ENCODE peak calls at places on chromosome 4, in four cellular contexts. A, P, D and Y are unnamed samples.

GRCh38 chr4:21986312-21986711 is 37.7 kb upstream of the KCNIP4 start:
- DNase-seq in P (no peak), D (no peak), A (no peak), Y (no peak)

GRCh38 chr4:73952352-73952751 is 29.5 kb downstream of the PF4 start:
- DNase-seq in P (no peak), A (no peak), D (no peak), Y (no peak)

GRCh38 chr4:1200425-1201035 is 28.1 kb upstream of the SPON2 start:
- DNase-seq in D (no peak), P (no peak), A (no peak), Y (no peak)

GRCh38 chr4:14726441-14727405 is 275.6 kb upstream of the CPEB2 start:
- DNase-seq in A (no peak), D (no peak), P (no peak), Y (no peak)

GRCh38 chr4:24896056-24896455 is 16.8 kb downstream of the CCDC149 start:
- DNase-seq in P (no peak), A (no peak), D (no peak), Y (no peak)

GRCh38 chr4:145878501-145879435 is 59.9 kb downstream of the ZNF827 start:
- DNase-seq in D (no peak), A (no peak), P (no peak), Y (no peak)

GRCh38 chr4:139509727-139510410 is 46.1 kb downstream of the SETD7 start:
- DNase-seq in A (peak; percentile 53), D (no peak), P (no peak), Y (no peak)

GRCh38 chr4:87251104-87251503 is 30.7 kb upstream of the KLHL8 start:
- DNase-seq in A (no peak), P (no peak), D (no peak), Y (no peak)

GRCh38 chr4:22877653-22878052 is 184.9 kb downstream of the GBA3 start:
- DNase-seq in D (no peak), P (no peak), A (no peak), Y (no peak)

GRCh38 chr4:6592804-6593563 is 18.0 kb downstream of the MAN2B2 start:
- DNase-seq in P (no peak), A (no peak), D (no peak), Y (no peak)

GRCh38 chr4:98482847-98483806 is 175.3 kb downstream of the TSPAN5 start:
- DNase-seq in A (peak; percentile 5), P (no peak), D (peak; percentile 56), Y (no peak)

GRCh38 chr4:156638332-156638731 is 333.3 kb downstream of the PDGFC start:
- DNase-seq in P (no peak), D (no peak), A (no peak), Y (no peak)

GRCh38 chr4:141455651-141456050 is 180.7 kb upstream of the IL15 start:
- DNase-seq in A (no peak), P (no peak), D (no peak), Y (no peak)

GRCh38 chr4:175705407-175705806 is 106.7 kb downstream of the GPM6A start:
- DNase-seq in A (no peak), D (no peak), P (no peak), Y (peak; percentile 2)

GRCh38 chr4:41505161-41505653 is 32.8 kb upstream of the LIMCH1 start:
- DNase-seq in P (no peak), A (no peak), D (no peak), Y (no peak)

GRCh38 chr4:170581322-170581721 is 491.6 kb upstream of the AADAT start:
- DNase-seq in P (peak; percentile 2), D (no peak), A (no peak), Y (no peak)

GRCh38 chr4:8035371-8035780 is 95.7 kb upstream of the AFAP1 start:
- DNase-seq in A (no peak), D (no peak), P (no peak), Y (no peak)

GRCh38 chr4:168723020-168723419 is 226.2 kb downstream of the PALLD start:
- DNase-seq in P (no peak), D (no peak), A (no peak), Y (no peak)

GRCh38 chr4:128596844-128597243 is 212.7 kb upstream of the JADE1 start:
- DNase-seq in D (no peak), P (no peak), A (peak; percentile 20), Y (no peak)

GRCh38 chr4:145012841-145013240 is 85.2 kb downstream of the ANAPC10 start:
- DNase-seq in P (no peak), A (peak; percentile 10), D (no peak), Y (no peak)

GRCh38 chr4:176226736-176227135 is 31.4 kb upstream of the SPATA4 start:
- DNase-seq in A (no peak), P (no peak), D (no peak), Y (no peak)

GRCh38 chr4:93740890-93741289 is 87.7 kb upstream of the ATOH1 start:
- DNase-seq in A (no peak), D (no peak), P (no peak), Y (no peak)

GRCh38 chr4:3834186-3834920 is 68.2 kb downstream of the ADRA2C start:
- DNase-seq in A (no peak), D (no peak), P (no peak), Y (no peak)
- TF ChIP-seq SUZ12 in A (no peak), D (no peak), P (no peak), Y (no peak)

GRCh38 chr4:67566335-67566734 is 7.8 kb downstream of the STAP1 start:
- DNase-seq in P (no peak), A (no peak), D (no peak), Y (no peak)

GRCh38 chr4:67570537-67570936 is 12.0 kb downstream of the STAP1 start:
- DNase-seq in A (no peak), P (no peak), D (no peak), Y (no peak)

GRCh38 chr4:67568820-67569219 is 10.3 kb downstream of the STAP1 start:
- DNase-seq in A (no peak), D (no peak), P (no peak), Y (no peak)

DNA sequence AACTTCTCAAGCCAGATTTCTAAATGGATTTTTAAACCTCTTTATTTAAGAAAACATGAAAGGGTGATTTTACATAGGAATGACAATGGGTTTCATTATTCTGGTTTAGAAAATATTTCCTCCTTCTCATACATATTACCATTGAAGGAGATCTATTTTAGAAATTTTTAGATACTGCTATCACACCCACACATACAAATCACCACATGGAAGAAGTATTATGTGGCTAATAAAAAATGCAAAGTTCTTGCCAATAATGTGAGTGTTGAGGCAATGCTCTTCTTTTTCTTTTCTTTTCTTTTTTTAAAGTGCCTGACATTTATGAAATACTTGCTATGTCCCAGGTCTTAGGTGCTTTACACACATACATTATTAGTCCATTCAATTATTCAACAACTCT is 6.8 kb downstream of the STAP1 start:
- DNase-seq in P (no peak), A (no peak), D (no peak), Y (no peak)
- TF ChIP-seq YY1 in P (no peak), A (no peak), D (no peak), Y (no peak)

GRCh38 chr4:78863254-78863869 is 75.9 kb downstream of the PAQR3 start:
- DNase-seq in P (no peak), A (no peak), D (peak; percentile 28), Y (no peak)

GRCh38 chr4:78863991-78864390 is 75.2 kb downstream of the PAQR3 start:
- DNase-seq in P (no peak), D (no peak), A (no peak), Y (no peak)

GRCh38 chr4:78865451-78865850 is 73.8 kb downstream of the PAQR3 start:
- DNase-seq in P (no peak), D (no peak), A (no peak), Y (no peak)

GRCh38 chr4:78862314-78862737 is 76.9 kb downstream of the PAQR3 start:
- DNase-seq in A (peak; percentile 94), D (peak; percentile 8), P (no peak), Y (no peak)

GRCh38 chr4:78864405-78865024 is 74.7 kb downstream of the PAQR3 start:
- DNase-seq in A (peak; percentile 74), D (peak; percentile 44), P (no peak), Y (peak; percentile 18)
- TF ChIP-seq SUZ12 in A (no peak), D (no peak), P (no peak), Y (no peak)

DNA sequence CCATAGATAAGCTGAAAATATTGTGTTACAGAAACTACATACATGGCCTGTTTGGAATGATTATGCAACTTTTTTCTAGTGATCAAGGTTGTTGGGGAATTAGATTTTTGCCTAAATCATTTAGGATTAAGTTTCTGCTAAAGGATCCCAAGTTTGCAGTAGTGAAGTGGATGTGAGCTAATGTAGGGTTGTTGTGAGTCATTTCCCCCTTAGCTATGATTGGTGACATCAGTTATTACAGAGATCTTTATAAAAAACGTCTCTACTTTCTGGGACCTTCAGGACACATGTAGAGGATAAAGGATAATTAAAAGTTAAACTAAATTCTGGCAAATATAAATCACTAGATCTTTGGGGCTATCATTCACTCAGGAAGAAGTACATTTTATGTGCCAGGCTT is 133.3 kb downstream of the GATB start:
- DNase-seq in P (no peak), A (no peak), D (no peak), Y (no peak)
- TF ChIP-seq YY1 in P (no peak), A (no peak), D (no peak), Y (no peak)

GRCh38 chr4:81377231-81377630 is 94.5 kb downstream of the RASGEF1B start:
- DNase-seq in D (no peak), P (no peak), A (no peak), Y (no peak)

GRCh38 chr4:81380364-81380853 is 91.3 kb downstream of the RASGEF1B start:
- DNase-seq in D (no peak), P (no peak), A (no peak), Y (no peak)

GRCh38 chr4:81375745-81376144 is 96.0 kb downstream of the RASGEF1B start:
- DNase-seq in D (no peak), P (no peak), A (no peak), Y (no peak)

GRCh38 chr4:81376720-81377119 is 95.0 kb downstream of the RASGEF1B start:
- DNase-seq in P (no peak), D (no peak), A (no peak), Y (no peak)

DNA sequence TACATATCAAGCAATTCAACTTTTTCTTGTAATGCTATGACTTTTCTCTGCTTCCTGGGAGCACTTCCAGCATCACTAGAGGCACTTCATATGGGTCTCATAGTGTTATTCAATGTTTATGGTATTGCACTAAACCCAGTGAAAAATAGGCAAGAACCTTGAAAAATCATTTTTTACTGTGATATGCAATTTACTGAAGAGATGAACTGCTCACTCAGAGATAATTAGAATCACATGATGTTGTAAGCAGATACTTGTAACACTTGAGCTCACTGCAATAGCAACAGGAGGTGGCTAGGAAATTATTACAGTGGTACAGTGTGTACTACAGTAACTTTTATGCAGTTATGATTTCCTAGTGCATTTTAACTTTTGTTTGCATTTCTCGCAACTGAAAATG is 93.3 kb downstream of the RASGEF1B start:
- DNase-seq in P (no peak), A (no peak), D (no peak), Y (no peak)
- TF ChIP-seq SUZ12 in P (no peak), A (no peak), D (no peak), Y (no peak)

GRCh38 chr4:18103876-18104275 is 82.3 kb upstream of the LCORL start:
- DNase-seq in A (no peak), P (no peak), D (no peak), Y (no peak)
- TF ChIP-seq YY1 in A (no peak), P (no peak), D (no peak), Y (no peak)